ENCODE peak calls at places on chromosomes 4 and X, in ten cellular contexts. X is smooth muscle cell of the brain vasculature; N is activated naive CD4-positive, alpha-beta T cell treated with Interleukin-2 at 50 U/mL for 16 hours; I is NCI-H2081; D is HFFc6; O is progenitor cell of endocrine pancreas; W is T-helper 1 cell; L is bronchial epithelial cell; R is activated CD8-positive, alpha-beta T cell treated with anti-CD3 and anti-CD28 coated beads, Interleukin-2, amount 10 ng/mL, durations not matched to agents 7 days and 5 days; J is Daoy. C is an unnamed sample.
A peak's percentile ranks its signal among the peaks of the same experiment; 100 is the strongest.

GRCh38 chr4:17336524-17336941 is 175.4 kb downstream of the QDPR start:
- DNase-seq in X (no peak), N (peak; percentile 76), I (no peak), D (no peak), O (no peak), W (peak; percentile 86), L (peak; percentile 6), R (peak; percentile 87), J (peak; percentile 2), C (peak; percentile 91)

GRCh38 chr4:73187325-73187724 is 71.3 kb downstream of the ANKRD17 start:
- DNase-seq in X (peak; percentile 1), N (no peak), I (no peak), D (no peak), O (no peak), W (no peak), L (no peak), R (no peak), J (peak; percentile 2), C (peak; percentile 63)

GRCh38 chr4:147409350-147409749 is 71.5 kb upstream of the EDNRA start:
- DNase-seq in X (no peak), N (no peak), I (no peak), D (no peak), O (no peak), W (no peak), L (peak; percentile 30), R (no peak), J (no peak), C (no peak)

GRCh38 chrX:49171752-49172279 is at the start of gene PLP2:
- DNase-seq in X (no peak), N (peak; percentile 75), I (peak; percentile 60), D (peak; percentile 53), O (no peak), W (peak; percentile 73), L (peak; percentile 50), R (peak; percentile 77), J (peak; percentile 76), C (no peak)

GRCh38 chrX:99914676-99915075 is 495.4 kb downstream of the PCDH19 start:
- DNase-seq in X (no peak), N (no peak), I (peak; percentile 72), D (no peak), O (no peak), W (no peak), L (peak; percentile 28), R (no peak), J (no peak), C (no peak)

GRCh38 chrX:40090050-40090804 is 7.5 kb downstream of the BCOR start:
- DNase-seq in X (no peak), N (no peak), I (no peak), D (no peak), O (no peak), W (peak; percentile 23), L (no peak), R (no peak), J (no peak), C (no peak)

GRCh38 chrX:73577368-73577767 is 14.4 kb downstream of the CHIC1 start:
- DNase-seq in X (peak; percentile 10), N (no peak), I (no peak), D (peak; percentile 82), O (no peak), W (no peak), L (peak; percentile 89), R (no peak), J (peak; percentile 61), C (peak; percentile 75)

GRCh38 chrX:113212052-113212451 is 371.4 kb upstream of the AMOT start:
- DNase-seq in X (no peak), N (no peak), I (no peak), D (no peak), O (no peak), W (no peak), L (no peak), R (no peak), J (no peak), C (no peak)

GRCh38 chr4:55866973-55867574 is 13.6 kb downstream of the EXOC1 start:
- DNase-seq in X (no peak), N (peak; percentile 12), I (peak; percentile 69), D (peak; percentile 66), O (no peak), W (peak; percentile 55), L (peak; percentile 75), R (peak; percentile 31), J (peak; percentile 30), C (peak; percentile 32)

GRCh38 chrX:437636-438390 is 51.1 kb upstream of the PPP2R3B start:
- DNase-seq in X (no peak), N (no peak), I (no peak), D (no peak), O (no peak), W (no peak), L (peak; percentile 51), R (no peak), J (no peak), C (no peak)

GRCh38 chr4:113263274-113263673 is 213.8 kb downstream of the ANK2 start:
- DNase-seq in X (no peak), N (no peak), I (no peak), D (no peak), O (no peak), W (no peak), L (no peak), R (no peak), J (no peak), C (no peak)

GRCh38 chrX:98207947-98208346 is 1324.2 kb downstream of the RPA4 start:
- DNase-seq in X (no peak), N (no peak), I (no peak), D (no peak), O (no peak), W (no peak), L (no peak), R (no peak), J (no peak), C (no peak)

GRCh38 chr4:3307486-3307885 is 14.7 kb downstream of the RGS12 start:
- DNase-seq in X (no peak), N (no peak), I (no peak), D (no peak), O (no peak), W (no peak), L (no peak), R (no peak), J (no peak), C (no peak)

GRCh38 chrX:5054852-5055251 is 1173.8 kb downstream of the NLGN4X start:
- DNase-seq in X (no peak), N (no peak), I (no peak), D (no peak), O (no peak), W (no peak), L (no peak), R (no peak), J (no peak), C (no peak)

GRCh38 chr4:47383829-47384427 is 79.6 kb downstream of the COMMD8 start:
- DNase-seq in X (no peak), N (no peak), I (peak; percentile 61), D (peak; percentile 40), O (no peak), W (peak; percentile 3), L (peak; percentile 47), R (no peak), J (no peak), C (no peak)

GRCh38 chr4:109011241-109012031 is 248.6 kb upstream of the ETNPPL start:
- DNase-seq in X (no peak), N (no peak), I (no peak), D (no peak), O (no peak), W (no peak), L (no peak), R (no peak), J (no peak), C (no peak)

GRCh38 chr4:15003441-15003890 is 1.2 kb downstream of the CPEB2 start:
- DNase-seq in X (no peak), N (peak; percentile 64), I (peak; percentile 64), D (peak; percentile 21), O (peak; percentile 45), W (peak; percentile 55), L (peak; percentile 7), R (peak; percentile 63), J (no peak), C (no peak)

GRCh38 chrX:11244641-11245040 is 48.6 kb upstream of the AMELX start:
- DNase-seq in X (no peak), N (no peak), I (no peak), D (no peak), O (no peak), W (no peak), L (peak; percentile 81), R (no peak), J (no peak), C (no peak)

GRCh38 chrX:17038681-17039161 is 92.3 kb downstream of the REPS2 start:
- DNase-seq in X (no peak), N (no peak), I (no peak), D (no peak), O (no peak), W (no peak), L (no peak), R (no peak), J (no peak), C (no peak)

GRCh38 chrX:40647307-40648197 is at the start of gene CXorf38:
- DNase-seq in X (peak; percentile 89), N (peak; percentile 92), I (peak; percentile 89), D (peak; percentile 75), O (peak; percentile 77), W (peak; percentile 94), L (peak; percentile 71), R (peak; percentile 92), J (peak; percentile 91), C (peak; percentile 44)

GRCh38 chr4:128823025-128823661 is 13.6 kb downstream of the JADE1 start:
- DNase-seq in X (no peak), N (no peak), I (no peak), D (peak; percentile 97), O (no peak), W (no peak), L (peak; percentile 93), R (no peak), J (peak; percentile 25), C (no peak)

GRCh38 chr4:2261110-2261852 is 628 bp downstream of the MXD4 start:
- DNase-seq in X (no peak), N (peak; percentile 66), I (peak; percentile 49), D (peak; percentile 15), O (no peak), W (peak; percentile 25), L (no peak), R (peak; percentile 63), J (peak; percentile 64), C (no peak)

GRCh38 chr4:87079967-87080366 is 140.5 kb downstream of the KLHL8 start:
- DNase-seq in X (no peak), N (no peak), I (no peak), D (no peak), O (no peak), W (no peak), L (no peak), R (no peak), J (no peak), C (no peak)

GRCh38 chr4:119050501-119051090 is 85.0 kb upstream of the MYOZ2 start:
- DNase-seq in X (no peak), N (no peak), I (no peak), D (no peak), O (no peak), W (no peak), L (no peak), R (no peak), J (no peak), C (no peak)

GRCh38 chr4:121397434-121397833 is 16.6 kb upstream of the QRFPR start:
- DNase-seq in X (no peak), N (no peak), I (no peak), D (no peak), O (no peak), W (no peak), L (no peak), R (no peak), J (no peak), C (no peak)

GRCh38 chr4:24470681-24471622 is 113.4 kb downstream of the DHX15 start:
- DNase-seq in X (no peak), N (peak; percentile 47), I (peak; percentile 42), D (no peak), O (peak; percentile 19), W (no peak), L (no peak), R (peak; percentile 23), J (peak; percentile 48), C (no peak)

GRCh38 chr4:137124278-137124932 is 407.9 kb downstream of the PCDH18 start:
- DNase-seq in X (peak; percentile 44), N (no peak), I (peak; percentile 73), D (peak; percentile 80), O (no peak), W (no peak), L (peak; percentile 53), R (no peak), J (peak; percentile 25), C (no peak)

GRCh38 chrX:71650333-71650969 is 16.9 kb upstream of the LOC101059915 start:
- DNase-seq in X (no peak), N (peak; percentile 18), I (no peak), D (no peak), O (no peak), W (peak; percentile 40), L (no peak), R (peak; percentile 65), J (no peak), C (no peak)

C was measured in pulmonary artery endothelial cell.